ENCODE peak calls at places on chromosomes 2 and 18, in five cellular contexts. N is ACHN; A is fibroblast of the conjunctiva; U is stimulated activated CD4-positive, alpha-beta T cell treated with anti-CD3 and anti-CD28 coated beads, Interleukin-2, amount 100 ng/mL, for 24 hours; K is head of caudate nucleus. H is an unnamed sample.
A peak's percentile ranks its signal among the peaks of the same experiment; 100 is the strongest.

GRCh38 chr2:78011251-78011650 is 489.1 kb upstream of the LRRTM4 start:
- DNase-seq in N (no peak), A (no peak), U (no peak), K (no peak), H (no peak)

GRCh38 chr2:37342636-37343211 is 1.7 kb upstream of the QPCT start:
- DNase-seq in N (no peak), A (no peak), U (no peak), K (no peak), H (no peak)

GRCh38 chr2:174383796-174384195 is 11.7 kb upstream of the SCRN3 start:
- DNase-seq in N (no peak), A (no peak), U (no peak), K (no peak), H (no peak)

GRCh38 chr2:166651080-166651675 is 157.1 kb upstream of the SCN7A start:
- DNase-seq in N (no peak), A (peak; percentile 31), U (no peak), K (no peak), H (no peak)

GRCh38 chr2:217979151-217979811 is 23.5 kb downstream of the TNS1 start:
- DNase-seq in N (no peak), A (no peak), U (no peak), K (no peak), H (no peak)

GRCh38 chr2:173970421-173971042 is 5.4 kb upstream of the SP3 start:
- DNase-seq in N (no peak), A (no peak), U (no peak), K (no peak), H (no peak)

GRCh38 chr18:74745658-74746403 is 148.2 kb downstream of the ZNF407 start:
- DNase-seq in N (peak; percentile 66), A (no peak), U (no peak), K (no peak), H (no peak)

GRCh38 chr18:46950064-46950656 is 32.8 kb downstream of the KATNAL2 start:
- DNase-seq in N (peak; percentile 27), A (no peak), U (no peak), K (no peak), H (no peak)

GRCh38 chr2:157447031-157447430 is 3.1 kb upstream of the CYTIP start:
- DNase-seq in N (no peak), A (no peak), U (no peak), K (no peak), H (no peak)

GRCh38 chr2:121880283-121880682 is 124.8 kb downstream of the TSN start:
- DNase-seq in N (no peak), A (no peak), U (no peak), K (no peak), H (no peak)

GRCh38 chr18:41881285-41881684 is 73.7 kb upstream of the PIK3C3 start:
- DNase-seq in N (peak; percentile 52), A (no peak), U (no peak), K (no peak), H (no peak)

GRCh38 chr2:209523041-209523740 is 99.3 kb downstream of the MAP2 start:
- DNase-seq in N (no peak), A (no peak), U (no peak), K (no peak), H (no peak)

GRCh38 chr2:131104487-131105155 is 515 bp upstream of the PLEKHB2 start:
- DNase-seq in N (peak; percentile 84), A (peak; percentile 67), U (peak; percentile 54), K (peak; percentile 8), H (no peak)

GRCh38 chr2:139230881-139231280 is 450.7 kb upstream of the NXPH2 start:
- DNase-seq in N (no peak), A (no peak), U (no peak), K (no peak), H (no peak)

GRCh38 chr2:217515615-217516309 is 487.0 kb downstream of the TNS1 start:
- DNase-seq in N (no peak), A (no peak), U (no peak), K (no peak), H (no peak)

GRCh38 chr2:121228521-121228920 is 56.5 kb downstream of the TFCP2L1 start:
- DNase-seq in N (peak; percentile 71), A (no peak), U (no peak), K (no peak), H (no peak)

GRCh38 chr2:162462911-162463310 is 119.0 kb downstream of the GCA start:
- DNase-seq in N (no peak), A (no peak), U (no peak), K (no peak), H (no peak)

GRCh38 chr2:231200805-231201474 is 2.5 kb downstream of the ARMC9 start:
- DNase-seq in N (no peak), A (peak; percentile 42), U (no peak), K (no peak), H (no peak)

GRCh38 chr18:10032331-10032979 is 118.6 kb downstream of the VAPA start:
- DNase-seq in N (no peak), A (no peak), U (no peak), K (peak; percentile 68), H (peak; percentile 57)

GRCh38 chr2:53987336-53987921 is 16.6 kb upstream of the PSME4 start:
- DNase-seq in N (no peak), A (no peak), U (no peak), K (no peak), H (no peak)

GRCh38 chr18:21163647-21164625 is 52.3 kb upstream of the ROCK1 start:
- DNase-seq in N (peak; percentile 6), A (peak; percentile 68), U (no peak), K (no peak), H (no peak)

GRCh38 chr2:157922815-157923214 is 46.7 kb upstream of the ACVR1 start:
- DNase-seq in N (no peak), A (no peak), U (no peak), K (no peak), H (no peak)

GRCh38 chr2:8923173-8923572 is 80.3 kb downstream of the MBOAT2 start:
- DNase-seq in N (peak; percentile 33), A (no peak), U (no peak), K (no peak), H (no peak)

GRCh38 chr2:96691022-96691612 is 48.6 kb downstream of the FER1L5 start:
- DNase-seq in N (no peak), A (no peak), U (no peak), K (no peak), H (no peak)

GRCh38 chr18:26471027-26471426 is 77.3 kb downstream of the KCTD1 start:
- DNase-seq in N (peak; percentile 38), A (no peak), U (no peak), K (no peak), H (no peak)

GRCh38 chr2:147538088-147538487 is 306.7 kb upstream of the ACVR2A start:
- DNase-seq in N (no peak), A (peak; percentile 2), U (no peak), K (no peak), H (no peak)

GRCh38 chr2:82340578-82341053 is 2036.1 kb upstream of the LRRTM1 start:
- DNase-seq in N (no peak), A (no peak), U (no peak), K (no peak), H (no peak)

GRCh38 chr2:219836647-219837177 is 209.3 kb downstream of the SLC4A3 start:
- DNase-seq in N (no peak), A (peak; percentile 8), U (no peak), K (peak; percentile 4), H (no peak)

H was measured in activated T-cell treated with anti-CD3 and anti-CD28 coated beads, Interleukin-2, amount 50 U/mL, for 24 hours.